ENCODE peak calls at places on chromosomes 11 and 22, in six cellular contexts. One of them, this sample, is unnamed.

GRCh38 chr11:45021692-45022130 is 71.0 kb upstream of the TP53I11 start:
- DNase-seq in ACHN: no peak
- DNase-seq in stimulated activated CD4-positive, alpha-beta T cell treated with anti-CD3 and anti-CD28 coated beads, Interleukin-12 subunit alpha, Interleukin-12 subunit beta, amount 100 ng/mL, for 4 hours: no peak
- DNase-seq in caudate nucleus: no peak
- DNase-seq in left ventricle myocardium superior: peak; percentile 89
- DNase-seq in PC-3: no peak
- DNase-seq in this sample: peak; percentile 7

GRCh38 chr11:75563978-75564552 is 2.0 kb downstream of the SERPINH1 start:
- DNase-seq in ACHN: peak; percentile 69
- DNase-seq in stimulated activated CD4-positive, alpha-beta T cell treated with anti-CD3 and anti-CD28 coated beads, Interleukin-12 subunit alpha, Interleukin-12 subunit beta, amount 100 ng/mL, for 4 hours: no peak
- DNase-seq in caudate nucleus: no peak
- DNase-seq in left ventricle myocardium superior: peak; percentile 67
- DNase-seq in PC-3: no peak
- DNase-seq in this sample: peak; percentile 91

GRCh38 chr22:16819249-16819648 is 6.0 kb downstream of the XKR3 start:
- DNase-seq in ACHN: no peak
- DNase-seq in stimulated activated CD4-positive, alpha-beta T cell treated with anti-CD3 and anti-CD28 coated beads, Interleukin-12 subunit alpha, Interleukin-12 subunit beta, amount 100 ng/mL, for 4 hours: no peak
- DNase-seq in caudate nucleus: no peak
- DNase-seq in left ventricle myocardium superior: no peak
- DNase-seq in PC-3: no peak
- DNase-seq in this sample: no peak

GRCh38 chr11:76410771-76411423 is 29.8 kb downstream of the GVQW3 start:
- DNase-seq in ACHN: no peak
- DNase-seq in stimulated activated CD4-positive, alpha-beta T cell treated with anti-CD3 and anti-CD28 coated beads, Interleukin-12 subunit alpha, Interleukin-12 subunit beta, amount 100 ng/mL, for 4 hours: no peak
- DNase-seq in caudate nucleus: no peak
- DNase-seq in left ventricle myocardium superior: no peak
- DNase-seq in PC-3: no peak
- DNase-seq in this sample: no peak

GRCh38 chr11:59705281-59705680 is 8.4 kb downstream of the OR10V1 start:
- DNase-seq in ACHN: no peak
- DNase-seq in stimulated activated CD4-positive, alpha-beta T cell treated with anti-CD3 and anti-CD28 coated beads, Interleukin-12 subunit alpha, Interleukin-12 subunit beta, amount 100 ng/mL, for 4 hours: no peak
- DNase-seq in caudate nucleus: no peak
- DNase-seq in left ventricle myocardium superior: no peak
- DNase-seq in PC-3: no peak
- DNase-seq in this sample: no peak

GRCh38 chr11:121572581-121573059 is 119.9 kb upstream of the SORL1-AS1 start:
- DNase-seq in ACHN: no peak
- DNase-seq in stimulated activated CD4-positive, alpha-beta T cell treated with anti-CD3 and anti-CD28 coated beads, Interleukin-12 subunit alpha, Interleukin-12 subunit beta, amount 100 ng/mL, for 4 hours: no peak
- DNase-seq in caudate nucleus: no peak
- DNase-seq in left ventricle myocardium superior: no peak
- DNase-seq in PC-3: no peak
- DNase-seq in this sample: no peak

GRCh38 chr11:45473491-45473890 is 187.3 kb upstream of the SYT13 start:
- DNase-seq in ACHN: no peak
- DNase-seq in stimulated activated CD4-positive, alpha-beta T cell treated with anti-CD3 and anti-CD28 coated beads, Interleukin-12 subunit alpha, Interleukin-12 subunit beta, amount 100 ng/mL, for 4 hours: no peak
- DNase-seq in caudate nucleus: no peak
- DNase-seq in left ventricle myocardium superior: no peak
- DNase-seq in PC-3: no peak
- DNase-seq in this sample: no peak

GRCh38 chr22:17867160-17867785 is 93.0 kb upstream of the BID start:
- DNase-seq in ACHN: no peak
- DNase-seq in stimulated activated CD4-positive, alpha-beta T cell treated with anti-CD3 and anti-CD28 coated beads, Interleukin-12 subunit alpha, Interleukin-12 subunit beta, amount 100 ng/mL, for 4 hours: no peak
- DNase-seq in caudate nucleus: no peak
- DNase-seq in left ventricle myocardium superior: peak; percentile 84
- DNase-seq in PC-3: no peak
- DNase-seq in this sample: no peak

GRCh38 chr11:86245369-86246292 is 1.1 kb downstream of the EED start:
- DNase-seq in ACHN: peak; percentile 22
- DNase-seq in stimulated activated CD4-positive, alpha-beta T cell treated with anti-CD3 and anti-CD28 coated beads, Interleukin-12 subunit alpha, Interleukin-12 subunit beta, amount 100 ng/mL, for 4 hours: peak; percentile 21
- DNase-seq in caudate nucleus: no peak
- DNase-seq in left ventricle myocardium superior: no peak
- DNase-seq in PC-3: no peak
- DNase-seq in this sample: peak; percentile 20

GRCh38 chr11:34339149-34340064 is 18.4 kb downstream of the ABTB2 start:
- DNase-seq in ACHN: peak; percentile 74
- DNase-seq in stimulated activated CD4-positive, alpha-beta T cell treated with anti-CD3 and anti-CD28 coated beads, Interleukin-12 subunit alpha, Interleukin-12 subunit beta, amount 100 ng/mL, for 4 hours: no peak
- DNase-seq in caudate nucleus: no peak
- DNase-seq in left ventricle myocardium superior: no peak
- DNase-seq in PC-3: peak; percentile 63
- DNase-seq in this sample: no peak

GRCh38 chr11:72238492-72239295 is 5.3 kb downstream of the PHOX2A start:
- DNase-seq in ACHN: no peak
- DNase-seq in stimulated activated CD4-positive, alpha-beta T cell treated with anti-CD3 and anti-CD28 coated beads, Interleukin-12 subunit alpha, Interleukin-12 subunit beta, amount 100 ng/mL, for 4 hours: no peak
- DNase-seq in caudate nucleus: no peak
- DNase-seq in left ventricle myocardium superior: no peak
- DNase-seq in PC-3: no peak
- DNase-seq in this sample: no peak

GRCh38 chr22:47053013-47053864 is 290.8 kb downstream of the TBC1D22A start:
- DNase-seq in ACHN: no peak
- DNase-seq in stimulated activated CD4-positive, alpha-beta T cell treated with anti-CD3 and anti-CD28 coated beads, Interleukin-12 subunit alpha, Interleukin-12 subunit beta, amount 100 ng/mL, for 4 hours: no peak
- DNase-seq in caudate nucleus: no peak
- DNase-seq in left ventricle myocardium superior: no peak
- DNase-seq in PC-3: no peak
- DNase-seq in this sample: no peak

GRCh38 chr11:10893713-10894112 is 35.9 kb upstream of the ZBED5 start:
- DNase-seq in ACHN: no peak
- DNase-seq in stimulated activated CD4-positive, alpha-beta T cell treated with anti-CD3 and anti-CD28 coated beads, Interleukin-12 subunit alpha, Interleukin-12 subunit beta, amount 100 ng/mL, for 4 hours: no peak
- DNase-seq in caudate nucleus: no peak
- DNase-seq in left ventricle myocardium superior: peak; percentile 38
- DNase-seq in PC-3: peak; percentile 65
- DNase-seq in this sample: peak; percentile 74

GRCh38 chr11:61760946-61761345 is 8.5 kb downstream of the MYRF start:
- DNase-seq in ACHN: no peak
- DNase-seq in stimulated activated CD4-positive, alpha-beta T cell treated with anti-CD3 and anti-CD28 coated beads, Interleukin-12 subunit alpha, Interleukin-12 subunit beta, amount 100 ng/mL, for 4 hours: no peak
- DNase-seq in caudate nucleus: peak; percentile 87
- DNase-seq in left ventricle myocardium superior: no peak
- DNase-seq in PC-3: no peak
- DNase-seq in this sample: no peak

GRCh38 chr11:76660533-76661305 is 9.8 kb downstream of the LRRC32 start:
- DNase-seq in ACHN: no peak
- DNase-seq in stimulated activated CD4-positive, alpha-beta T cell treated with anti-CD3 and anti-CD28 coated beads, Interleukin-12 subunit alpha, Interleukin-12 subunit beta, amount 100 ng/mL, for 4 hours: no peak
- DNase-seq in caudate nucleus: no peak
- DNase-seq in left ventricle myocardium superior: no peak
- DNase-seq in PC-3: no peak
- DNase-seq in this sample: no peak

GRCh38 chr22:37020192-37020479 is 594 bp downstream of the MPST start:
- DNase-seq in ACHN: peak; percentile 51
- DNase-seq in stimulated activated CD4-positive, alpha-beta T cell treated with anti-CD3 and anti-CD28 coated beads, Interleukin-12 subunit alpha, Interleukin-12 subunit beta, amount 100 ng/mL, for 4 hours: no peak
- DNase-seq in caudate nucleus: no peak
- DNase-seq in left ventricle myocardium superior: peak; percentile 44
- DNase-seq in PC-3: peak; percentile 41
- DNase-seq in this sample: peak; percentile 66

GRCh38 chr11:93403930-93404329 is 73.4 kb downstream of the DEUP1 start:
- DNase-seq in ACHN: no peak
- DNase-seq in stimulated activated CD4-positive, alpha-beta T cell treated with anti-CD3 and anti-CD28 coated beads, Interleukin-12 subunit alpha, Interleukin-12 subunit beta, amount 100 ng/mL, for 4 hours: no peak
- DNase-seq in caudate nucleus: no peak
- DNase-seq in left ventricle myocardium superior: no peak
- DNase-seq in PC-3: no peak
- DNase-seq in this sample: no peak

GRCh38 chr22:22558972-22559603 is at the start of gene PRAME:
- DNase-seq in ACHN: peak; percentile 91
- DNase-seq in stimulated activated CD4-positive, alpha-beta T cell treated with anti-CD3 and anti-CD28 coated beads, Interleukin-12 subunit alpha, Interleukin-12 subunit beta, amount 100 ng/mL, for 4 hours: peak; percentile 69
- DNase-seq in caudate nucleus: no peak
- DNase-seq in left ventricle myocardium superior: peak; percentile 68
- DNase-seq in PC-3: peak; percentile 80
- DNase-seq in this sample: peak; percentile 55

GRCh38 chr11:7613394-7613720 is 59.9 kb downstream of the CYB5R2 start:
- DNase-seq in ACHN: no peak
- DNase-seq in stimulated activated CD4-positive, alpha-beta T cell treated with anti-CD3 and anti-CD28 coated beads, Interleukin-12 subunit alpha, Interleukin-12 subunit beta, amount 100 ng/mL, for 4 hours: no peak
- DNase-seq in caudate nucleus: no peak
- DNase-seq in left ventricle myocardium superior: no peak
- DNase-seq in PC-3: no peak
- DNase-seq in this sample: peak; percentile 33

This sample was measured in iris pigment epithelial cell.